ENCODE peak calls at places on chromosomes 4 and X, in four cellular contexts. X is mammary epithelial cell, H is left lung, D is upper lobe of left lung. N is an unnamed sample.
A peak's percentile ranks its signal among the peaks of the same experiment; 100 is the strongest.

GRCh38 chrX:97234471-97235097 is 350.9 kb downstream of the RPA4 start:
- DNase-seq in X (no peak), H (no peak), D (no peak), N (no peak)

GRCh38 chr4:111283066-111283677 is 660.3 kb upstream of the PITX2 start:
- DNase-seq in D (peak; percentile 43), H (no peak), X (peak; percentile 32), N (peak; percentile 63)

GRCh38 chr4:53010320-53010719 is 148.2 kb downstream of the RASL11B start:
- DNase-seq in H (no peak), D (no peak), X (no peak), N (peak; percentile 31)

GRCh38 chr4:41458689-41459088 is 79.3 kb upstream of the LIMCH1 start:
- DNase-seq in H (no peak), X (no peak), D (no peak), N (no peak)

GRCh38 chr4:4761128-4761991 is 98.1 kb upstream of the MSX1 start:
- DNase-seq in X (no peak), H (no peak), D (no peak), N (no peak)

GRCh38 chr4:80192937-80193336 is 4.4 kb upstream of the PRDM8 start:
- DNase-seq in X (peak; percentile 55), D (no peak), H (no peak), N (no peak)

GRCh38 chr4:11312389-11312788 is 116.3 kb downstream of the HS3ST1 start:
- DNase-seq in D (no peak), H (no peak), X (peak; percentile 81), N (no peak)

GRCh38 chrX:47628980-47629379 is 750 bp downstream of the CFP start:
- DNase-seq in H (no peak), D (no peak), X (no peak), N (no peak)

GRCh38 chrX:145848451-145848850 is 30.8 kb downstream of the SLITRK2 start:
- DNase-seq in H (no peak), X (no peak), D (no peak), N (no peak)

GRCh38 chr4:11529625-11530201 is 101.0 kb upstream of the HS3ST1 start:
- DNase-seq in H (no peak), X (no peak), D (no peak), N (no peak)

GRCh38 chr4:77074961-77075855 is 581 bp downstream of the CCNI start:
- DNase-seq in D (peak; percentile 84), X (peak; percentile 76), H (peak; percentile 84), N (peak; percentile 61)

GRCh38 chrX:132957211-132958085 is 981 bp downstream of the HS6ST2 start:
- DNase-seq in X (no peak), D (no peak), H (no peak), N (no peak)

GRCh38 chrX:132954323-132954722 is 4.1 kb downstream of the HS6ST2 start:
- DNase-seq in H (no peak), D (no peak), X (no peak), N (no peak)

GRCh38 chrX:132953358-132953757 is 5.1 kb downstream of the HS6ST2 start:
- DNase-seq in H (no peak), D (no peak), X (no peak), N (no peak)

GRCh38 chrX:132956421-132957210 is 1.8 kb downstream of the HS6ST2 start:
- DNase-seq in H (no peak), D (no peak), X (no peak), N (no peak)

DNA sequence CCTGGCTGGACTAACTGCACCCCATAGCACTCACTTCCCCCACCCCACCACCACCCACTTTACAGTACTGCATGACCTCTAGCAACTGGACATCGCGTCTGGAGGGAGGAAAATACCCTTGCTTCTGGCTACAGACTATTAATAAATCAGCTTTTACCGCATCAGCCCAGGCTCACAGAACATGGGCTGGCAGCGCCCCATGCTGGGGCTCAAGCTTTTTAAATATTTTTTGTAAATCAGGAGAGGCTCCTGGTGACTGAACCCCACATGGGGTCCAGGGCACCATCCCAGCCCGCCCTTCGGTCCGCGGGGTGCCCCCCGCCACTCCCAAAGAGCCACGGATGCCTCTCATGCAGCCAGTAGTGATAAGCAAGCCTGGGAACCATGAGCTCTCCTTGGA is 2.7 kb downstream of the HS6ST2 start:
- DNase-seq in H (no peak), D (no peak), X (no peak), N (no peak)
- H3K27me3 ChIP-seq in H (peaks cover 54% of the 10 kb centered on the region), D (no peaks in the 10 kb centered on the region), X (peaks cover 26% of the 10 kb centered on the region), N (no peaks in the 10 kb centered on the region)

GRCh38 chrX:114581528-114582263 is 2.2 kb upstream of the HTR2C start:
- DNase-seq in D (no peak), X (no peak), H (no peak), N (no peak)

GRCh38 chrX:114583646-114584433 is at the start of gene HTR2C:
- DNase-seq in D (no peak), H (no peak), X (no peak), N (no peak)

GRCh38 chrX:114582264-114582632 is 1.6 kb upstream of the HTR2C start:
- DNase-seq in X (no peak), H (no peak), D (no peak), N (no peak)

GRCh38 chrX:114584434-114584943 is 603 bp downstream of the HTR2C start:
- DNase-seq in D (no peak), X (no peak), H (no peak), N (no peak)

GRCh38 chrX:114582698-114583395 is 1.0 kb upstream of the HTR2C start:
- DNase-seq in D (no peak), X (no peak), H (no peak), N (no peak)
- H3K27me3 ChIP-seq in D (peaks cover 7% of the 10 kb centered on the region), X (peaks cover 27% of the 10 kb centered on the region), H (peaks cover 77% of the 10 kb centered on the region), N (no peaks in the 10 kb centered on the region)

GRCh38 chrX:150334998-150335397 is 28.1 kb upstream of the MAMLD1 start:
- DNase-seq in D (no peak), H (no peak), X (no peak), N (no peak)
- H3K27me3 ChIP-seq in D (no peaks in the 10 kb centered on the region), H (no peaks in the 10 kb centered on the region), X (no peaks in the 10 kb centered on the region), N (no peaks in the 10 kb centered on the region)

GRCh38 chr4:38105475-38105874 is 145.3 kb downstream of the PTTG2 start:
- DNase-seq in H (no peak), X (no peak), D (no peak), N (no peak)
- H3K27me3 ChIP-seq in H (no peaks in the 10 kb centered on the region), X (no peaks in the 10 kb centered on the region), D (no peaks in the 10 kb centered on the region), N (no peaks in the 10 kb centered on the region)

DNA sequence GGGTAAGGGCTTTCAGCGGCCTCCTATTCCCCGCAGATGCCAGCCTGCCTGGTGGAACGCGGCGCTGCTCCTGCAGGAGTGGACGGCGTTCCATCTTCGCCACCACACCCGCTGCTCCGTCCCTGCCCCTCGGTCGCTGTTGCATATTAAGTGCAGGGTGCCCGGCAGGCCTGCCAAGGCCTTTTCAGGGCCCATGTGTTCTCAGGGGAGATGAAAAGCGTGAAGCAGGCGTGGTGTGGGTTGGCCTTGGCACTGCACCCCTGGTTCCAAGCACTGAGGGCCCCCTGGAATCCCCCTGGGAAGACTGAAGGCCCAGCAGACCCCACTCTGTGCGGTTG is 52.0 kb downstream of the SORCS2 start:
- DNase-seq in X (no peak), H (no peak), D (no peak), N (no peak)
- H3K27me3 ChIP-seq in X (no peaks in the 10 kb centered on the region), H (peaks cover 11% of the 10 kb centered on the region), D (no peaks in the 10 kb centered on the region), N (no peaks in the 10 kb centered on the region)

GRCh38 chr4:127501103-127501502 is 131.7 kb upstream of the INTU start:
- DNase-seq in X (peak; percentile 11), H (no peak), D (no peak), N (no peak)

GRCh38 chr4:127509155-127509554 is 123.6 kb upstream of the INTU start:
- DNase-seq in X (no peak), D (no peak), H (no peak), N (no peak)

GRCh38 chr4:127503111-127503510 is 129.6 kb upstream of the INTU start:
- DNase-seq in D (no peak), X (no peak), H (no peak), N (no peak)

GRCh38 chr4:127506283-127506682 is 126.5 kb upstream of the INTU start:
- DNase-seq in H (no peak), D (no peak), X (no peak), N (no peak)

DNA sequence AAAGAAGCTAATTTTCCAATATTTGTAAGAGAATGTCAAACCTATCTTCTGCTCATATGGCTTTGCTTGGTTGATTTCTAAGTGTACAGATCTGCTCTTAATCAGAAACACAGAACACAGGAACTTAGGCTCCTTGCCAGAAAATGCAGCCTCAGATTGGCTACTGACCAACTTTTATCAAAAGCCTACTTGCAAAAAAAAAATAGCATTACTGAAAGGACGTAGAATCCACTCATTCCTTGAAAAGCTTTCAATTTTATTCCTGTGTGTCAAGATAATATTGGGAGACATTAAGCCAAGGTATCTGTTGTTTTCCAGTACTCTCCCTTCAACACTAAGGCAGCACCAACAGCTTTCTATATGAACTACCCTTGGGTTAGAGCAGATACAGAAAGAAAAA is 127.6 kb upstream of the INTU start:
- DNase-seq in H (no peak), X (peak; percentile 2), D (no peak), N (no peak)
- H3K27me3 ChIP-seq in H (no peaks in the 10 kb centered on the region), X (no peaks in the 10 kb centered on the region), D (no peaks in the 10 kb centered on the region), N (no peaks in the 10 kb centered on the region)

GRCh38 chrX:140503230-140503585 is 1.7 kb downstream of the SOX3 start:
- DNase-seq in H (no peak), D (no peak), X (no peak), N (no peak)

GRCh38 chrX:140502491-140503229 is 2.2 kb downstream of the SOX3 start:
- DNase-seq in H (no peak), X (no peak), D (no peak), N (no peak)

GRCh38 chrX:140503714-140504351 is 1.0 kb downstream of the SOX3 start:
- DNase-seq in X (no peak), D (no peak), H (no peak), N (no peak)

GRCh38 chrX:140505421-140506337 is 810 bp upstream of the SOX3 start:
- DNase-seq in H (no peak), D (no peak), X (no peak), N (no peak)

GRCh38 chrX:140504371-140505324 is at the start of gene SOX3:
- DNase-seq in H (no peak), D (no peak), X (no peak), N (no peak)
- H3K27me3 ChIP-seq in H (peaks cover 99% of the 10 kb centered on the region), D (peaks cover 19% of the 10 kb centered on the region), X (peaks cover 43% of the 10 kb centered on the region), N (peaks cover 99% of the 10 kb centered on the region)

GRCh38 chr4:8648296-8648695 is 55.7 kb downstream of the CPZ start:
- DNase-seq in D (no peak), H (no peak), X (no peak), N (no peak)
- H3K27me3 ChIP-seq in D (no peaks in the 10 kb centered on the region), H (peaks cover 67% of the 10 kb centered on the region), X (no peaks in the 10 kb centered on the region), N (peaks cover 31% of the 10 kb centered on the region)

N was measured in breast epithelium.